ENCODE peak calls at places on chromosomes 5 and 9, in eight cellular contexts. One of them, this sample, is unnamed.

GRCh38 chr5:38680094-38680765 is 123.8 kb upstream of the LIFR start:
- DNase-seq in aorta: no peak
- DNase-seq in CD8-positive, alpha-beta T cell: no peak
- DNase-seq in right cardiac atrium: no peak
- DNase-seq in brain microvascular endothelial cell: no peak
- DNase-seq in GM23338: no peak
- DNase-seq in gastrocnemius medialis: no peak
- DNase-seq in vagina: no peak
- DNase-seq in this sample: no peak

GRCh38 chr5:113273949-113274348 is 160.8 kb downstream of the TSSK1B start:
- DNase-seq in aorta: no peak
- DNase-seq in CD8-positive, alpha-beta T cell: no peak
- DNase-seq in right cardiac atrium: no peak
- DNase-seq in brain microvascular endothelial cell: no peak
- DNase-seq in GM23338: no peak
- DNase-seq in gastrocnemius medialis: no peak
- DNase-seq in vagina: no peak
- DNase-seq in this sample: no peak

GRCh38 chr9:99181621-99182020 is 40.1 kb downstream of the ALG2 start:
- DNase-seq in aorta: no peak
- DNase-seq in CD8-positive, alpha-beta T cell: no peak
- DNase-seq in right cardiac atrium: no peak
- DNase-seq in brain microvascular endothelial cell: peak; percentile 42
- DNase-seq in GM23338: no peak
- DNase-seq in gastrocnemius medialis: no peak
- DNase-seq in vagina: no peak
- DNase-seq in this sample: no peak

GRCh38 chr9:89477811-89478583 is 19.9 kb downstream of the SEMA4D start:
- DNase-seq in aorta: no peak
- DNase-seq in CD8-positive, alpha-beta T cell: peak; percentile 69
- DNase-seq in right cardiac atrium: peak; percentile 84
- DNase-seq in brain microvascular endothelial cell: peak; percentile 22
- DNase-seq in GM23338: no peak
- DNase-seq in gastrocnemius medialis: no peak
- DNase-seq in vagina: no peak
- DNase-seq in this sample: no peak

GRCh38 chr9:129910628-129911567 is 75.6 kb downstream of the USP20 start:
- DNase-seq in aorta: no peak
- DNase-seq in CD8-positive, alpha-beta T cell: no peak
- DNase-seq in right cardiac atrium: peak; percentile 24
- DNase-seq in brain microvascular endothelial cell: peak; percentile 99
- DNase-seq in GM23338: no peak
- DNase-seq in gastrocnemius medialis: no peak
- DNase-seq in vagina: no peak
- DNase-seq in this sample: no peak

GRCh38 chr9:115115117-115115880 is 2.7 kb downstream of the TNC start:
- DNase-seq in aorta: no peak
- DNase-seq in CD8-positive, alpha-beta T cell: no peak
- DNase-seq in right cardiac atrium: no peak
- DNase-seq in brain microvascular endothelial cell: no peak
- DNase-seq in GM23338: no peak
- DNase-seq in gastrocnemius medialis: no peak
- DNase-seq in vagina: no peak
- DNase-seq in this sample: no peak

GRCh38 chr9:105881654-105882349 is 187.5 kb downstream of the TMEM38B start:
- DNase-seq in aorta: no peak
- DNase-seq in CD8-positive, alpha-beta T cell: peak; percentile 59
- DNase-seq in right cardiac atrium: peak; percentile 81
- DNase-seq in brain microvascular endothelial cell: peak; percentile 58
- DNase-seq in GM23338: peak; percentile 93
- DNase-seq in gastrocnemius medialis: peak; percentile 21
- DNase-seq in vagina: no peak
- DNase-seq in this sample: peak; percentile 76

GRCh38 chr5:150801117-150801927 is 22.8 kb downstream of the SMIM3 start:
- DNase-seq in aorta: no peak
- DNase-seq in CD8-positive, alpha-beta T cell: no peak
- DNase-seq in right cardiac atrium: no peak
- DNase-seq in brain microvascular endothelial cell: no peak
- DNase-seq in GM23338: peak; percentile 86
- DNase-seq in gastrocnemius medialis: no peak
- DNase-seq in vagina: no peak
- DNase-seq in this sample: no peak

GRCh38 chr9:136793063-136793946 is 2.2 kb downstream of the TMEM141 start:
- DNase-seq in aorta: peak; percentile 64
- DNase-seq in CD8-positive, alpha-beta T cell: no peak
- DNase-seq in right cardiac atrium: peak; percentile 65
- DNase-seq in brain microvascular endothelial cell: no peak
- DNase-seq in GM23338: peak; percentile 38
- DNase-seq in gastrocnemius medialis: no peak
- DNase-seq in vagina: no peak
- DNase-seq in this sample: no peak

GRCh38 chr9:125463926-125464325 is 202.3 kb downstream of the GAPVD1 start:
- DNase-seq in aorta: no peak
- DNase-seq in CD8-positive, alpha-beta T cell: no peak
- DNase-seq in right cardiac atrium: no peak
- DNase-seq in brain microvascular endothelial cell: no peak
- DNase-seq in GM23338: no peak
- DNase-seq in gastrocnemius medialis: no peak
- DNase-seq in vagina: no peak
- DNase-seq in this sample: no peak

GRCh38 chr9:93963969-93964368 is 8.8 kb upstream of the BARX1 start:
- DNase-seq in aorta: no peak
- DNase-seq in CD8-positive, alpha-beta T cell: no peak
- DNase-seq in right cardiac atrium: no peak
- DNase-seq in brain microvascular endothelial cell: peak; percentile 25
- DNase-seq in GM23338: no peak
- DNase-seq in gastrocnemius medialis: no peak
- DNase-seq in vagina: peak; percentile 76
- DNase-seq in this sample: no peak

GRCh38 chr5:106241409-106241808 is 1429.3 kb downstream of the EFNA5 start:
- DNase-seq in aorta: no peak
- DNase-seq in CD8-positive, alpha-beta T cell: no peak
- DNase-seq in right cardiac atrium: no peak
- DNase-seq in brain microvascular endothelial cell: no peak
- DNase-seq in GM23338: no peak
- DNase-seq in gastrocnemius medialis: no peak
- DNase-seq in vagina: no peak
- DNase-seq in this sample: no peak

GRCh38 chr5:6543346-6543730 is 89.5 kb downstream of the NSUN2 start:
- DNase-seq in aorta: no peak
- DNase-seq in CD8-positive, alpha-beta T cell: no peak
- DNase-seq in right cardiac atrium: no peak
- DNase-seq in brain microvascular endothelial cell: no peak
- DNase-seq in GM23338: no peak
- DNase-seq in gastrocnemius medialis: no peak
- DNase-seq in vagina: no peak
- DNase-seq in this sample: no peak

GRCh38 chr5:60687927-60688720 is 11.8 kb downstream of the DEPDC1B start:
- DNase-seq in aorta: no peak
- DNase-seq in CD8-positive, alpha-beta T cell: no peak
- DNase-seq in right cardiac atrium: no peak
- DNase-seq in brain microvascular endothelial cell: peak; percentile 80
- DNase-seq in GM23338: peak; percentile 66
- DNase-seq in gastrocnemius medialis: no peak
- DNase-seq in vagina: no peak
- DNase-seq in this sample: no peak

GRCh38 chr9:78904686-78905085 is 607.8 kb downstream of the PSAT1 start:
- DNase-seq in aorta: no peak
- DNase-seq in CD8-positive, alpha-beta T cell: no peak
- DNase-seq in right cardiac atrium: no peak
- DNase-seq in brain microvascular endothelial cell: no peak
- DNase-seq in GM23338: no peak
- DNase-seq in gastrocnemius medialis: no peak
- DNase-seq in vagina: no peak
- DNase-seq in this sample: no peak

GRCh38 chr5:10863763-10864383 is 102.8 kb upstream of the DAP start:
- DNase-seq in aorta: no peak
- DNase-seq in CD8-positive, alpha-beta T cell: peak; percentile 41
- DNase-seq in right cardiac atrium: peak; percentile 63
- DNase-seq in brain microvascular endothelial cell: peak; percentile 65
- DNase-seq in GM23338: peak; percentile 84
- DNase-seq in gastrocnemius medialis: no peak
- DNase-seq in vagina: no peak
- DNase-seq in this sample: peak; percentile 57

GRCh38 chr9:115946530-115946929 is 207.1 kb upstream of the PAPPA start:
- DNase-seq in aorta: no peak
- DNase-seq in CD8-positive, alpha-beta T cell: no peak
- DNase-seq in right cardiac atrium: no peak
- DNase-seq in brain microvascular endothelial cell: no peak
- DNase-seq in GM23338: no peak
- DNase-seq in gastrocnemius medialis: no peak
- DNase-seq in vagina: no peak
- DNase-seq in this sample: no peak

GRCh38 chr9:16553869-16554540 is 316.5 kb downstream of the BNC2 start:
- DNase-seq in aorta: no peak
- DNase-seq in CD8-positive, alpha-beta T cell: no peak
- DNase-seq in right cardiac atrium: no peak
- DNase-seq in brain microvascular endothelial cell: no peak
- DNase-seq in GM23338: no peak
- DNase-seq in gastrocnemius medialis: no peak
- DNase-seq in vagina: no peak
- DNase-seq in this sample: no peak

GRCh38 chr9:71504636-71505035 is 263.7 kb downstream of the CEMIP2 start:
- DNase-seq in aorta: no peak
- DNase-seq in CD8-positive, alpha-beta T cell: no peak
- DNase-seq in right cardiac atrium: no peak
- DNase-seq in brain microvascular endothelial cell: no peak
- DNase-seq in GM23338: no peak
- DNase-seq in gastrocnemius medialis: no peak
- DNase-seq in vagina: no peak
- DNase-seq in this sample: no peak

GRCh38 chr5:148385094-148385493 is 1.3 kb downstream of the FBXO38 start:
- DNase-seq in aorta: no peak
- DNase-seq in CD8-positive, alpha-beta T cell: no peak
- DNase-seq in right cardiac atrium: no peak
- DNase-seq in brain microvascular endothelial cell: no peak
- DNase-seq in GM23338: no peak
- DNase-seq in gastrocnemius medialis: no peak
- DNase-seq in vagina: no peak
- DNase-seq in this sample: no peak
- H3K4me3 ChIP-seq in aorta: peak overlapping the region; percentile 90
- H3K4me3 ChIP-seq in CD8-positive, alpha-beta T cell: peak overlapping the region; percentile 77
- H3K4me3 ChIP-seq in right cardiac atrium: peak overlapping the region; percentile 98
- H3K4me3 ChIP-seq in brain microvascular endothelial cell: no peak overlapping the region
- H3K4me3 ChIP-seq in GM23338: peak overlapping the region; percentile 91
- H3K4me3 ChIP-seq in gastrocnemius medialis: peak overlapping the region; percentile 89
- H3K4me3 ChIP-seq in vagina: peak overlapping the region; percentile 71
- H3K4me3 ChIP-seq in this sample: no peak overlapping the region

GRCh38 chr5:141825836-141826560 is 52.2 kb downstream of the PCDH1 start:
- DNase-seq in aorta: peak; percentile 27
- DNase-seq in CD8-positive, alpha-beta T cell: no peak
- DNase-seq in right cardiac atrium: no peak
- DNase-seq in brain microvascular endothelial cell: no peak
- DNase-seq in GM23338: peak; percentile 82
- DNase-seq in gastrocnemius medialis: no peak
- DNase-seq in vagina: no peak
- DNase-seq in this sample: no peak

GRCh38 chr5:141826674-141827073 is 51.5 kb downstream of the PCDH1 start:
- DNase-seq in aorta: no peak
- DNase-seq in CD8-positive, alpha-beta T cell: no peak
- DNase-seq in right cardiac atrium: no peak
- DNase-seq in brain microvascular endothelial cell: no peak
- DNase-seq in GM23338: no peak
- DNase-seq in gastrocnemius medialis: no peak
- DNase-seq in vagina: no peak
- DNase-seq in this sample: no peak

GRCh38 chr5:141825241-141825671 is 53.0 kb downstream of the PCDH1 start:
- DNase-seq in aorta: peak; percentile 36
- DNase-seq in CD8-positive, alpha-beta T cell: no peak
- DNase-seq in right cardiac atrium: no peak
- DNase-seq in brain microvascular endothelial cell: no peak
- DNase-seq in GM23338: peak; percentile 4
- DNase-seq in gastrocnemius medialis: no peak
- DNase-seq in vagina: no peak
- DNase-seq in this sample: no peak

GRCh38 chr5:141824717-141825116 is 53.5 kb downstream of the PCDH1 start:
- DNase-seq in aorta: no peak
- DNase-seq in CD8-positive, alpha-beta T cell: no peak
- DNase-seq in right cardiac atrium: no peak
- DNase-seq in brain microvascular endothelial cell: no peak
- DNase-seq in GM23338: no peak
- DNase-seq in gastrocnemius medialis: no peak
- DNase-seq in vagina: no peak
- DNase-seq in this sample: no peak

GRCh38 chr5:141828162-141828561 is 50.0 kb downstream of the PCDH1 start:
- DNase-seq in aorta: no peak
- DNase-seq in CD8-positive, alpha-beta T cell: no peak
- DNase-seq in right cardiac atrium: no peak
- DNase-seq in brain microvascular endothelial cell: no peak
- DNase-seq in GM23338: no peak
- DNase-seq in gastrocnemius medialis: no peak
- DNase-seq in vagina: no peak
- DNase-seq in this sample: no peak
- H3K27me3 ChIP-seq in aorta: no peaks in the 10 kb centered on the region
- H3K27me3 ChIP-seq in CD8-positive, alpha-beta T cell: no peaks in the 10 kb centered on the region
- H3K27me3 ChIP-seq in right cardiac atrium: no peaks in the 10 kb centered on the region
- H3K27me3 ChIP-seq in brain microvascular endothelial cell: no peaks in the 10 kb centered on the region
- H3K27me3 ChIP-seq in GM23338: no peaks in the 10 kb centered on the region
- H3K27me3 ChIP-seq in gastrocnemius medialis: no peaks in the 10 kb centered on the region
- H3K27me3 ChIP-seq in vagina: no peaks in the 10 kb centered on the region
- H3K27me3 ChIP-seq in this sample: no peaks in the 10 kb centered on the region

DNA sequence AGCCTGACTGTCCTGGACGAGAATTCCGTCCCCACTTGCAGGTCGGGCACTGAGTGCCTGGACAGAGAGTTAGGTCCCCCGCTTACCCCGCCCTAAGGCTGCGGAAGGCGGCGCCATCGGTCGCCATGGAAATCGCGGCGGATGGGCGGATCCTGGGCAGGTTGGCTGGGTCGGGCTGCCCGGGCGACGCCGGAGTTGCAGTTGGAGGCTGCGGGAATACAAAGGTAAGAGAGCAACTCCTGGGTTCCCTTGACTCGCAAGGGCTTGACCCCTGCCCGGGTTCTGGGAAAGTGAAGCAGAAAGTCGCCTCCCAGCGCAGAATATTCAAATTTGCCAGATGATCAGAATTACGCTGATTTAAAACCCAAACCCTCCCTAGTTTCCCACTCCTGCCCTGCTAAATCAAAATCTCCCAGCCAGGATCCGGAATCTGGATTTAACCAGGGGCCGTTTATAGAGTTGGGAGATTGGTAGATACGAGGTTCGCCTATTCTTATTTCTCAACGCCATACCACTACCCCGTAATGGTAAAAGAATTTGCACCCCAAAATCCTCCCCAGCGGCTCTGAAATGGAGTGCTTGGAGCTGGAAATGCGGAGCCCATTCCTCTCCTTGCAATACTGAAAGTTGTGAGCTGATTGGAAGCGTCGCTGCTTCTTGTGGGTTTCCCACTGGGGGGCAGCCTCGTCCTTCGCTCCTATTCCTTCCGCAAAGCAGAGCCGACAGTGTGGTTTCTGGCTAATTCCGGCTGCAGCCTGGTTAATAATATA is 156.4 kb upstream of the RASEF start:
- DNase-seq in aorta: peak; percentile 88
- DNase-seq in CD8-positive, alpha-beta T cell: no peak
- DNase-seq in right cardiac atrium: peak; percentile 92
- DNase-seq in brain microvascular endothelial cell: peak; percentile 64
- DNase-seq in GM23338: peak; percentile 96
- DNase-seq in gastrocnemius medialis: peak; percentile 67
- DNase-seq in vagina: no peak
- DNase-seq in this sample: no peak
- H3K27ac ChIP-seq in aorta: no peak overlapping the region
- H3K27ac ChIP-seq in CD8-positive, alpha-beta T cell: no peak overlapping the region
- H3K27ac ChIP-seq in right cardiac atrium: peak overlapping the region; percentile 15
- H3K27ac ChIP-seq in brain microvascular endothelial cell: no peak overlapping the region
- H3K27ac ChIP-seq in GM23338: no peak overlapping the region
- H3K27ac ChIP-seq in gastrocnemius medialis: peak overlapping the region; percentile 45
- H3K27ac ChIP-seq in vagina: peak overlapping the region; percentile 31
- H3K27ac ChIP-seq in this sample: no peak overlapping the region

GRCh38 chr5:368162-369084 is 46.9 kb downstream of the AHRR start:
- DNase-seq in aorta: peak; percentile 68
- DNase-seq in CD8-positive, alpha-beta T cell: no peak
- DNase-seq in right cardiac atrium: peak; percentile 57
- DNase-seq in brain microvascular endothelial cell: peak; percentile 90
- DNase-seq in GM23338: no peak
- DNase-seq in gastrocnemius medialis: no peak
- DNase-seq in vagina: peak; percentile 42
- DNase-seq in this sample: no peak
- H3K4me3 ChIP-seq in aorta: no peak overlapping the region
- H3K4me3 ChIP-seq in CD8-positive, alpha-beta T cell: no peak overlapping the region
- H3K4me3 ChIP-seq in right cardiac atrium: no peak overlapping the region
- H3K4me3 ChIP-seq in brain microvascular endothelial cell: no peak overlapping the region
- H3K4me3 ChIP-seq in GM23338: no peak overlapping the region
- H3K4me3 ChIP-seq in gastrocnemius medialis: no peak overlapping the region
- H3K4me3 ChIP-seq in vagina: no peak overlapping the region
- H3K4me3 ChIP-seq in this sample: no peak overlapping the region